ENCODE peak calls at places on chromosome 6, in eight cellular contexts. One of them, this sample, is unnamed.

GRCh38 chr6:34487536-34487935 is 21.7 kb downstream of the PACSIN1 start:
- DNase-seq in activated CD4-positive, alpha-beta T cell treated with anti-CD3 and anti-CD28 coated beads, Interleukin-2, amount 50 U/mL, for 48 hours: no peak
- DNase-seq in heart right ventricle: no peak
- DNase-seq in trophoblast cell: no peak
- DNase-seq in stimulated activated naive CD4-positive, alpha-beta T cell: no peak
- DNase-seq in astrocyte of the hippocampus: no peak
- DNase-seq in foreskin fibroblast: no peak
- DNase-seq in HFFc6: no peak
- DNase-seq in this sample: no peak

GRCh38 chr6:131060311-131060710 is 2.7 kb downstream of the EPB41L2 start:
- DNase-seq in activated CD4-positive, alpha-beta T cell treated with anti-CD3 and anti-CD28 coated beads, Interleukin-2, amount 50 U/mL, for 48 hours: no peak
- DNase-seq in heart right ventricle: no peak
- DNase-seq in astrocyte of the hippocampus: peak; percentile 71
- DNase-seq in stimulated activated naive CD4-positive, alpha-beta T cell: no peak
- DNase-seq in foreskin fibroblast: peak; percentile 26
- DNase-seq in trophoblast cell: no peak
- DNase-seq in HFFc6: peak; percentile 26
- DNase-seq in this sample: no peak

GRCh38 chr6:44162876-44163625 is 4.4 kb downstream of the CAPN11 start:
- DNase-seq in trophoblast cell: no peak
- DNase-seq in activated CD4-positive, alpha-beta T cell treated with anti-CD3 and anti-CD28 coated beads, Interleukin-2, amount 50 U/mL, for 48 hours: no peak
- DNase-seq in foreskin fibroblast: no peak
- DNase-seq in heart right ventricle: no peak
- DNase-seq in stimulated activated naive CD4-positive, alpha-beta T cell: no peak
- DNase-seq in astrocyte of the hippocampus: peak; percentile 26
- DNase-seq in HFFc6: no peak
- DNase-seq in this sample: no peak

GRCh38 chr6:15653581-15653980 is 9.2 kb downstream of the DTNBP1 start:
- DNase-seq in activated CD4-positive, alpha-beta T cell treated with anti-CD3 and anti-CD28 coated beads, Interleukin-2, amount 50 U/mL, for 48 hours: no peak
- DNase-seq in HFFc6: no peak
- DNase-seq in astrocyte of the hippocampus: no peak
- DNase-seq in trophoblast cell: no peak
- DNase-seq in stimulated activated naive CD4-positive, alpha-beta T cell: no peak
- DNase-seq in heart right ventricle: no peak
- DNase-seq in foreskin fibroblast: no peak
- DNase-seq in this sample: no peak

GRCh38 chr6:22766979-22767378 is 197.6 kb downstream of the HDGFL1 start:
- DNase-seq in HFFc6: no peak
- DNase-seq in foreskin fibroblast: peak; percentile 53
- DNase-seq in stimulated activated naive CD4-positive, alpha-beta T cell: no peak
- DNase-seq in activated CD4-positive, alpha-beta T cell treated with anti-CD3 and anti-CD28 coated beads, Interleukin-2, amount 50 U/mL, for 48 hours: no peak
- DNase-seq in astrocyte of the hippocampus: no peak
- DNase-seq in heart right ventricle: no peak
- DNase-seq in trophoblast cell: no peak
- DNase-seq in this sample: no peak

GRCh38 chr6:139336488-139336887 is 38.0 kb downstream of the CITED2 start:
- DNase-seq in activated CD4-positive, alpha-beta T cell treated with anti-CD3 and anti-CD28 coated beads, Interleukin-2, amount 50 U/mL, for 48 hours: no peak
- DNase-seq in stimulated activated naive CD4-positive, alpha-beta T cell: no peak
- DNase-seq in trophoblast cell: no peak
- DNase-seq in astrocyte of the hippocampus: peak; percentile 81
- DNase-seq in HFFc6: no peak
- DNase-seq in foreskin fibroblast: no peak
- DNase-seq in heart right ventricle: peak; percentile 35
- DNase-seq in this sample: peak; percentile 54

GRCh38 chr6:36110053-36110452 is 20.3 kb upstream of the MAPK13 start:
- DNase-seq in astrocyte of the hippocampus: no peak
- DNase-seq in activated CD4-positive, alpha-beta T cell treated with anti-CD3 and anti-CD28 coated beads, Interleukin-2, amount 50 U/mL, for 48 hours: no peak
- DNase-seq in heart right ventricle: no peak
- DNase-seq in stimulated activated naive CD4-positive, alpha-beta T cell: no peak
- DNase-seq in foreskin fibroblast: no peak
- DNase-seq in trophoblast cell: no peak
- DNase-seq in HFFc6: no peak
- DNase-seq in this sample: no peak

GRCh38 chr6:44642870-44643522 is 255.5 kb downstream of the CDC5L start:
- DNase-seq in stimulated activated naive CD4-positive, alpha-beta T cell: no peak
- DNase-seq in heart right ventricle: no peak
- DNase-seq in astrocyte of the hippocampus: no peak
- DNase-seq in trophoblast cell: peak; percentile 64
- DNase-seq in activated CD4-positive, alpha-beta T cell treated with anti-CD3 and anti-CD28 coated beads, Interleukin-2, amount 50 U/mL, for 48 hours: peak; percentile 73
- DNase-seq in foreskin fibroblast: peak; percentile 18
- DNase-seq in HFFc6: peak; percentile 36
- DNase-seq in this sample: no peak

GRCh38 chr6:1001655-1002349 is 308.9 kb upstream of the EXOC2 start:
- DNase-seq in heart right ventricle: no peak
- DNase-seq in HFFc6: no peak
- DNase-seq in astrocyte of the hippocampus: no peak
- DNase-seq in stimulated activated naive CD4-positive, alpha-beta T cell: no peak
- DNase-seq in foreskin fibroblast: peak; percentile 60
- DNase-seq in trophoblast cell: no peak
- DNase-seq in activated CD4-positive, alpha-beta T cell treated with anti-CD3 and anti-CD28 coated beads, Interleukin-2, amount 50 U/mL, for 48 hours: no peak
- DNase-seq in this sample: no peak

GRCh38 chr6:45843848-45844521 is 171.7 kb downstream of the CLIC5 start:
- DNase-seq in astrocyte of the hippocampus: peak; percentile 92
- DNase-seq in heart right ventricle: no peak
- DNase-seq in HFFc6: no peak
- DNase-seq in stimulated activated naive CD4-positive, alpha-beta T cell: no peak
- DNase-seq in trophoblast cell: no peak
- DNase-seq in activated CD4-positive, alpha-beta T cell treated with anti-CD3 and anti-CD28 coated beads, Interleukin-2, amount 50 U/mL, for 48 hours: no peak
- DNase-seq in foreskin fibroblast: no peak
- DNase-seq in this sample: no peak

GRCh38 chr6:127420558-127420957 is 38.6 kb downstream of the KIAA0408 start:
- DNase-seq in trophoblast cell: peak; percentile 72
- DNase-seq in HFFc6: peak; percentile 91
- DNase-seq in stimulated activated naive CD4-positive, alpha-beta T cell: peak; percentile 26
- DNase-seq in foreskin fibroblast: peak; percentile 94
- DNase-seq in astrocyte of the hippocampus: peak; percentile 94
- DNase-seq in heart right ventricle: no peak
- DNase-seq in activated CD4-positive, alpha-beta T cell treated with anti-CD3 and anti-CD28 coated beads, Interleukin-2, amount 50 U/mL, for 48 hours: peak; percentile 79
- DNase-seq in this sample: no peak

GRCh38 chr6:152150196-152150595 is 342.7 kb downstream of the ESR1 start:
- DNase-seq in HFFc6: no peak
- DNase-seq in stimulated activated naive CD4-positive, alpha-beta T cell: no peak
- DNase-seq in heart right ventricle: no peak
- DNase-seq in foreskin fibroblast: no peak
- DNase-seq in trophoblast cell: no peak
- DNase-seq in astrocyte of the hippocampus: no peak
- DNase-seq in activated CD4-positive, alpha-beta T cell treated with anti-CD3 and anti-CD28 coated beads, Interleukin-2, amount 50 U/mL, for 48 hours: no peak
- DNase-seq in this sample: no peak

GRCh38 chr6:126824226-126824625 is 294.2 kb upstream of the RSPO3 start:
- DNase-seq in trophoblast cell: no peak
- DNase-seq in HFFc6: no peak
- DNase-seq in foreskin fibroblast: no peak
- DNase-seq in stimulated activated naive CD4-positive, alpha-beta T cell: no peak
- DNase-seq in astrocyte of the hippocampus: peak; percentile 47
- DNase-seq in activated CD4-positive, alpha-beta T cell treated with anti-CD3 and anti-CD28 coated beads, Interleukin-2, amount 50 U/mL, for 48 hours: no peak
- DNase-seq in heart right ventricle: no peak
- DNase-seq in this sample: no peak

GRCh38 chr6:4316867-4317400 is 181.6 kb upstream of the ECI2 start:
- DNase-seq in trophoblast cell: peak; percentile 46
- DNase-seq in activated CD4-positive, alpha-beta T cell treated with anti-CD3 and anti-CD28 coated beads, Interleukin-2, amount 50 U/mL, for 48 hours: no peak
- DNase-seq in foreskin fibroblast: peak; percentile 92
- DNase-seq in HFFc6: peak; percentile 86
- DNase-seq in astrocyte of the hippocampus: peak; percentile 40
- DNase-seq in stimulated activated naive CD4-positive, alpha-beta T cell: no peak
- DNase-seq in heart right ventricle: peak; percentile 17
- DNase-seq in this sample: no peak

GRCh38 chr6:36130672-36131516 is 581 bp downstream of the MAPK13 start:
- DNase-seq in stimulated activated naive CD4-positive, alpha-beta T cell: peak; percentile 29
- DNase-seq in heart right ventricle: no peak
- DNase-seq in foreskin fibroblast: peak; percentile 50
- DNase-seq in astrocyte of the hippocampus: peak; percentile 24
- DNase-seq in trophoblast cell: peak; percentile 49
- DNase-seq in HFFc6: no peak
- DNase-seq in activated CD4-positive, alpha-beta T cell treated with anti-CD3 and anti-CD28 coated beads, Interleukin-2, amount 50 U/mL, for 48 hours: peak; percentile 84
- DNase-seq in this sample: no peak

GRCh38 chr6:159720708-159721107 is 6.6 kb upstream of the WTAP start:
- DNase-seq in HFFc6: no peak
- DNase-seq in astrocyte of the hippocampus: peak; percentile 43
- DNase-seq in heart right ventricle: no peak
- DNase-seq in stimulated activated naive CD4-positive, alpha-beta T cell: peak; percentile 26
- DNase-seq in trophoblast cell: peak; percentile 84
- DNase-seq in activated CD4-positive, alpha-beta T cell treated with anti-CD3 and anti-CD28 coated beads, Interleukin-2, amount 50 U/mL, for 48 hours: no peak
- DNase-seq in foreskin fibroblast: peak; percentile 44
- DNase-seq in this sample: peak; percentile 34

GRCh38 chr6:31204751-31205145 is 34.3 kb upstream of the POU5F1 start:
- DNase-seq in astrocyte of the hippocampus: no peak
- DNase-seq in activated CD4-positive, alpha-beta T cell treated with anti-CD3 and anti-CD28 coated beads, Interleukin-2, amount 50 U/mL, for 48 hours: no peak
- DNase-seq in foreskin fibroblast: peak; percentile 19
- DNase-seq in HFFc6: no peak
- DNase-seq in trophoblast cell: no peak
- DNase-seq in heart right ventricle: no peak
- DNase-seq in stimulated activated naive CD4-positive, alpha-beta T cell: no peak
- DNase-seq in this sample: no peak

GRCh38 chr6:111480988-111481830 is 1.8 kb downstream of the REV3L start:
- DNase-seq in astrocyte of the hippocampus: peak; percentile 31
- DNase-seq in HFFc6: no peak
- DNase-seq in stimulated activated naive CD4-positive, alpha-beta T cell: no peak
- DNase-seq in activated CD4-positive, alpha-beta T cell treated with anti-CD3 and anti-CD28 coated beads, Interleukin-2, amount 50 U/mL, for 48 hours: no peak
- DNase-seq in trophoblast cell: no peak
- DNase-seq in foreskin fibroblast: peak; percentile 32
- DNase-seq in heart right ventricle: no peak
- DNase-seq in this sample: peak; percentile 19

GRCh38 chr6:135586844-135587243 is 89.3 kb upstream of the AHI1 start:
- DNase-seq in astrocyte of the hippocampus: peak; percentile 94
- DNase-seq in heart right ventricle: no peak
- DNase-seq in foreskin fibroblast: no peak
- DNase-seq in HFFc6: no peak
- DNase-seq in stimulated activated naive CD4-positive, alpha-beta T cell: no peak
- DNase-seq in trophoblast cell: no peak
- DNase-seq in activated CD4-positive, alpha-beta T cell treated with anti-CD3 and anti-CD28 coated beads, Interleukin-2, amount 50 U/mL, for 48 hours: no peak
- DNase-seq in this sample: no peak

GRCh38 chr6:138545621-138545980 is 46.3 kb upstream of the NHSL1 start:
- DNase-seq in heart right ventricle: peak; percentile 85
- DNase-seq in foreskin fibroblast: peak; percentile 64
- DNase-seq in astrocyte of the hippocampus: peak; percentile 75
- DNase-seq in trophoblast cell: no peak
- DNase-seq in activated CD4-positive, alpha-beta T cell treated with anti-CD3 and anti-CD28 coated beads, Interleukin-2, amount 50 U/mL, for 48 hours: no peak
- DNase-seq in stimulated activated naive CD4-positive, alpha-beta T cell: no peak
- DNase-seq in HFFc6: no peak
- DNase-seq in this sample: no peak

GRCh38 chr6:57177545-57178225 is 5.6 kb downstream of the BAG2 start:
- DNase-seq in heart right ventricle: peak; percentile 24
- DNase-seq in astrocyte of the hippocampus: no peak
- DNase-seq in HFFc6: no peak
- DNase-seq in activated CD4-positive, alpha-beta T cell treated with anti-CD3 and anti-CD28 coated beads, Interleukin-2, amount 50 U/mL, for 48 hours: no peak
- DNase-seq in trophoblast cell: no peak
- DNase-seq in stimulated activated naive CD4-positive, alpha-beta T cell: no peak
- DNase-seq in foreskin fibroblast: peak; percentile 64
- DNase-seq in this sample: no peak

GRCh38 chr6:52534966-52535390 is 41.9 kb downstream of the TRAM2 start:
- DNase-seq in activated CD4-positive, alpha-beta T cell treated with anti-CD3 and anti-CD28 coated beads, Interleukin-2, amount 50 U/mL, for 48 hours: peak; percentile 44
- DNase-seq in HFFc6: no peak
- DNase-seq in trophoblast cell: no peak
- DNase-seq in stimulated activated naive CD4-positive, alpha-beta T cell: no peak
- DNase-seq in astrocyte of the hippocampus: no peak
- DNase-seq in foreskin fibroblast: no peak
- DNase-seq in heart right ventricle: no peak
- DNase-seq in this sample: no peak

GRCh38 chr6:3330199-3330598 is 71.5 kb downstream of the PSMG4 start:
- DNase-seq in trophoblast cell: no peak
- DNase-seq in foreskin fibroblast: no peak
- DNase-seq in heart right ventricle: no peak
- DNase-seq in activated CD4-positive, alpha-beta T cell treated with anti-CD3 and anti-CD28 coated beads, Interleukin-2, amount 50 U/mL, for 48 hours: no peak
- DNase-seq in astrocyte of the hippocampus: no peak
- DNase-seq in stimulated activated naive CD4-positive, alpha-beta T cell: no peak
- DNase-seq in HFFc6: no peak
- DNase-seq in this sample: no peak

GRCh38 chr6:149696904-149697303 is 21.0 kb downstream of the LATS1 start:
- DNase-seq in heart right ventricle: no peak
- DNase-seq in HFFc6: peak; percentile 78
- DNase-seq in activated CD4-positive, alpha-beta T cell treated with anti-CD3 and anti-CD28 coated beads, Interleukin-2, amount 50 U/mL, for 48 hours: no peak
- DNase-seq in foreskin fibroblast: peak; percentile 66
- DNase-seq in astrocyte of the hippocampus: no peak
- DNase-seq in trophoblast cell: no peak
- DNase-seq in stimulated activated naive CD4-positive, alpha-beta T cell: no peak
- DNase-seq in this sample: no peak

GRCh38 chr6:144493035-144493910 is 208.1 kb downstream of the UTRN start:
- DNase-seq in astrocyte of the hippocampus: peak; percentile 73
- DNase-seq in foreskin fibroblast: peak; percentile 29
- DNase-seq in HFFc6: no peak
- DNase-seq in trophoblast cell: no peak
- DNase-seq in activated CD4-positive, alpha-beta T cell treated with anti-CD3 and anti-CD28 coated beads, Interleukin-2, amount 50 U/mL, for 48 hours: no peak
- DNase-seq in stimulated activated naive CD4-positive, alpha-beta T cell: no peak
- DNase-seq in heart right ventricle: no peak
- DNase-seq in this sample: no peak

This sample was measured in cerebellum.